ENCODE peak calls at places on chromosomes 4 and X, in six cellular contexts. One of them, this sample, is unnamed.

GRCh38 chrX:136063340-136064079 is 78.3 kb downstream of the SLC9A6 start:
- DNase-seq in foreskin fibroblast: no peak
- DNase-seq in lower lobe of right lung: peak; percentile 49
- DNase-seq in cardiac fibroblast: peak; percentile 64
- DNase-seq in AG10803: no peak
- DNase-seq in HepG2: no peak
- DNase-seq in this sample: no peak

GRCh38 chr4:55865228-55865806 is 11.9 kb downstream of the EXOC1 start:
- DNase-seq in foreskin fibroblast: peak; percentile 42
- DNase-seq in lower lobe of right lung: no peak
- DNase-seq in cardiac fibroblast: peak; percentile 80
- DNase-seq in AG10803: peak; percentile 66
- DNase-seq in HepG2: no peak
- DNase-seq in this sample: no peak

GRCh38 chr4:88382621-88383020 is 4.0 kb downstream of the HERC6 start:
- DNase-seq in foreskin fibroblast: no peak
- DNase-seq in lower lobe of right lung: no peak
- DNase-seq in cardiac fibroblast: peak; percentile 2
- DNase-seq in AG10803: no peak
- DNase-seq in HepG2: no peak
- DNase-seq in this sample: no peak

GRCh38 chr4:40693946-40694345 is 55.8 kb upstream of the NSUN7 start:
- DNase-seq in foreskin fibroblast: no peak
- DNase-seq in lower lobe of right lung: no peak
- DNase-seq in cardiac fibroblast: no peak
- DNase-seq in AG10803: no peak
- DNase-seq in HepG2: no peak
- DNase-seq in this sample: no peak

GRCh38 chr4:164876680-164877324 is at the start of gene APELA:
- DNase-seq in foreskin fibroblast: no peak
- DNase-seq in lower lobe of right lung: no peak
- DNase-seq in cardiac fibroblast: no peak
- DNase-seq in AG10803: peak; percentile 16
- DNase-seq in HepG2: peak; percentile 3
- DNase-seq in this sample: no peak

GRCh38 chrX:97252111-97252510 is 368.4 kb downstream of the RPA4 start:
- DNase-seq in foreskin fibroblast: no peak
- DNase-seq in lower lobe of right lung: no peak
- DNase-seq in cardiac fibroblast: no peak
- DNase-seq in AG10803: no peak
- DNase-seq in HepG2: no peak
- DNase-seq in this sample: no peak

GRCh38 chr4:24984602-24985532 is 45.9 kb downstream of the LGI2 start:
- DNase-seq in foreskin fibroblast: no peak
- DNase-seq in lower lobe of right lung: no peak
- DNase-seq in cardiac fibroblast: no peak
- DNase-seq in AG10803: no peak
- DNase-seq in HepG2: no peak
- DNase-seq in this sample: no peak

GRCh38 chr4:103719320-103720204 is at the start of gene TACR3:
- DNase-seq in foreskin fibroblast: no peak
- DNase-seq in lower lobe of right lung: no peak
- DNase-seq in cardiac fibroblast: no peak
- DNase-seq in AG10803: no peak
- DNase-seq in HepG2: no peak
- DNase-seq in this sample: no peak

GRCh38 chrX:46477435-46477834 is 67.8 kb downstream of the ZNF674 start:
- DNase-seq in foreskin fibroblast: peak; percentile 2
- DNase-seq in lower lobe of right lung: no peak
- DNase-seq in cardiac fibroblast: peak; percentile 39
- DNase-seq in AG10803: no peak
- DNase-seq in HepG2: no peak
- DNase-seq in this sample: no peak

GRCh38 chr4:7792616-7793015 is 147.0 kb downstream of the AFAP1 start:
- DNase-seq in foreskin fibroblast: peak; percentile 32
- DNase-seq in lower lobe of right lung: no peak
- DNase-seq in cardiac fibroblast: peak; percentile 65
- DNase-seq in AG10803: no peak
- DNase-seq in HepG2: no peak
- DNase-seq in this sample: no peak

GRCh38 chr4:152072001-152072485 is 311.2 kb upstream of the GATB start:
- DNase-seq in foreskin fibroblast: no peak
- DNase-seq in lower lobe of right lung: no peak
- DNase-seq in cardiac fibroblast: no peak
- DNase-seq in AG10803: peak; percentile 4
- DNase-seq in HepG2: no peak
- DNase-seq in this sample: no peak

GRCh38 chr4:17492058-17492741 is 19.7 kb downstream of the QDPR start:
- DNase-seq in foreskin fibroblast: no peak
- DNase-seq in lower lobe of right lung: no peak
- DNase-seq in cardiac fibroblast: no peak
- DNase-seq in AG10803: peak; percentile 6
- DNase-seq in HepG2: no peak
- DNase-seq in this sample: peak; percentile 60

GRCh38 chr4:163332526-163333405 is at the start of gene NPY1R:
- DNase-seq in foreskin fibroblast: peak; percentile 65
- DNase-seq in lower lobe of right lung: peak; percentile 67
- DNase-seq in cardiac fibroblast: peak; percentile 84
- DNase-seq in AG10803: peak; percentile 77
- DNase-seq in HepG2: peak; percentile 24
- DNase-seq in this sample: peak; percentile 80

DNA sequence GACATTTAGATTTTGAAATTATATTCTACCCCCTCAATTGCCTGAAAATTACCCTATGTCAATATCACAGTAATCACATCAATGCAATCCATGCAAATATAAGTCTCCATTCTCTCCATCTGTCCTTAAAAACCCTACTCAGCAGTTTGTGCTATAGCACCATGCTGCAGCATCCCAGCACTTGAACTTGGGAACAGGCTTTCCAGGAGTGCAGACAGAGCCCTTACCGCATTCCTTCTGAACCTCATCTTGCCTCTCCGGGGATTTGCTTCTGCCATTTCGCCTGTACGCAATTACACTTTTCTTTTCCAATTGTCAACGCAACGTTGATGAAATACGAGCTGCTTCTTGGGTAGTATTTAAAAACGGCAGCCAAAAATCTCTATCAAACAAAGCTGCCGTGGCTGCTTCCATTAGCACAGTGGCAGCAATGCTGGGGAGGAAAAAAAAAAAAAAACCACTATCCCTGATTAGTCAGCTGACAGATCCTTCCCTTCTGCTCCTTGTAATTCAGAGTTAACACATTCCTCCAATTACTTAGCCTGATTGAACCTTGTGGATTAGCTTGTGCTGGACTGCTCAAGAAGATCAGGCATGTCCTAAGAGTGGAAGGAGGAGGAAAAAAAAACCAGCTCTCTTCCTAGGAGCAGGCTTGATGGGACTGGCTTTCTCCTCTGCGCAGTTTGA is 65.6 kb downstream of the MCF2 start:
- DNase-seq in foreskin fibroblast: no peak
- DNase-seq in lower lobe of right lung: no peak
- DNase-seq in cardiac fibroblast: peak; percentile 1
- DNase-seq in AG10803: peak; percentile 17
- DNase-seq in HepG2: no peak
- DNase-seq in this sample: no peak
- H3K4me3 ChIP-seq in foreskin fibroblast: no peak overlapping the region
- H3K4me3 ChIP-seq in lower lobe of right lung: no peak overlapping the region
- H3K4me3 ChIP-seq in cardiac fibroblast: no peak overlapping the region
- H3K4me3 ChIP-seq in AG10803: no peak overlapping the region
- H3K4me3 ChIP-seq in HepG2: no peak overlapping the region
- H3K4me3 ChIP-seq in this sample: no peak overlapping the region

GRCh38 chr4:186746581-186746980 is 22.9 kb upstream of the FAT1 start:
- DNase-seq in foreskin fibroblast: no peak
- DNase-seq in lower lobe of right lung: no peak
- DNase-seq in cardiac fibroblast: peak; percentile 39
- DNase-seq in AG10803: no peak
- DNase-seq in HepG2: no peak
- DNase-seq in this sample: no peak

GRCh38 chr4:186739317-186739716 is 15.7 kb upstream of the FAT1 start:
- DNase-seq in foreskin fibroblast: no peak
- DNase-seq in lower lobe of right lung: no peak
- DNase-seq in cardiac fibroblast: no peak
- DNase-seq in AG10803: no peak
- DNase-seq in HepG2: no peak
- DNase-seq in this sample: no peak

GRCh38 chr4:186740822-186741221 is 17.2 kb upstream of the FAT1 start:
- DNase-seq in foreskin fibroblast: no peak
- DNase-seq in lower lobe of right lung: no peak
- DNase-seq in cardiac fibroblast: peak; percentile 78
- DNase-seq in AG10803: peak; percentile 44
- DNase-seq in HepG2: no peak
- DNase-seq in this sample: no peak

GRCh38 chr4:186739802-186740434 is 16.3 kb upstream of the FAT1 start:
- DNase-seq in foreskin fibroblast: no peak
- DNase-seq in lower lobe of right lung: no peak
- DNase-seq in cardiac fibroblast: no peak
- DNase-seq in AG10803: no peak
- DNase-seq in HepG2: no peak
- DNase-seq in this sample: no peak

GRCh38 chr4:186743261-186743660 is 19.6 kb upstream of the FAT1 start:
- DNase-seq in foreskin fibroblast: no peak
- DNase-seq in lower lobe of right lung: no peak
- DNase-seq in cardiac fibroblast: no peak
- DNase-seq in AG10803: peak; percentile 25
- DNase-seq in HepG2: no peak
- DNase-seq in this sample: no peak
- H3K4me3 ChIP-seq in foreskin fibroblast: no peak overlapping the region
- H3K4me3 ChIP-seq in lower lobe of right lung: no peak overlapping the region
- H3K4me3 ChIP-seq in cardiac fibroblast: no peak overlapping the region
- H3K4me3 ChIP-seq in AG10803: no peak overlapping the region
- H3K4me3 ChIP-seq in HepG2: no peak overlapping the region
- H3K4me3 ChIP-seq in this sample: no peak overlapping the region

DNA sequence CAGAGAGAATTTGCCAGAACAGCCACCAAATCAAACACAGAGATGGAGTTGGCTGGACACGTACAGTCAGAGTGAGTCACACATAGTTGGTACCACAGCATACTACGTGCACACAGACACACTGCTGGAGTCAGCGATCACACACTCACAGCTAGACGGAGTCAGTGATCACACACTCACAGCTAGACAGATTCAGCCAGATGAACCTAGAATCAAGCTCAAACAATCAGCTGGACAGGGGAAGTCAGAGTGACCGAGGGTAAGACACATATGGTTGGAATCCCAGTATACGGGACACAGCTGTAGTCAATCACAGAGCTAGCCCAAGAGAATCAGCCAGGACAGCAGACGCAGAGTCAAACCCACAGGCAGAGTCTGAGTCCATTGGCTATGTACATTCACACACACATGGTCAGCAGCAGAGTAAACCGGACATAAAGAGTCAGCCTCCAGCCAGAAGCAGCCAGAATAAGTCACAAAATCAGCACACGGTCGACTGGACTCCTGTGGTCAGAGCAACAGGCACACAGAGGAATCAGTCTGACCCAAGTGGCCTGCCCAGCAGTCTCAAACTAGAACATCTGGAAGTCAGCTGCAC is 4.6 kb downstream of the SLC38A5 start:
- DNase-seq in foreskin fibroblast: peak; percentile 92
- DNase-seq in lower lobe of right lung: no peak
- DNase-seq in cardiac fibroblast: peak; percentile 90
- DNase-seq in AG10803: peak; percentile 96
- DNase-seq in HepG2: no peak
- DNase-seq in this sample: no peak
- H3K4me3 ChIP-seq in foreskin fibroblast: peak overlapping the region; percentile 34
- H3K4me3 ChIP-seq in lower lobe of right lung: no peak overlapping the region
- H3K4me3 ChIP-seq in cardiac fibroblast: no peak overlapping the region
- H3K4me3 ChIP-seq in AG10803: peak overlapping the region; percentile 37
- H3K4me3 ChIP-seq in HepG2: no peak overlapping the region
- H3K4me3 ChIP-seq in this sample: peak overlapping the region; percentile 38

GRCh38 chr4:182537031-182537617 is 293.9 kb downstream of the TENM3 start:
- DNase-seq in foreskin fibroblast: no peak
- DNase-seq in lower lobe of right lung: no peak
- DNase-seq in cardiac fibroblast: no peak
- DNase-seq in AG10803: no peak
- DNase-seq in HepG2: no peak
- DNase-seq in this sample: no peak
- H3K4me3 ChIP-seq in foreskin fibroblast: no peak overlapping the region
- H3K4me3 ChIP-seq in lower lobe of right lung: no peak overlapping the region
- H3K4me3 ChIP-seq in cardiac fibroblast: no peak overlapping the region
- H3K4me3 ChIP-seq in AG10803: no peak overlapping the region
- H3K4me3 ChIP-seq in HepG2: no peak overlapping the region
- H3K4me3 ChIP-seq in this sample: no peak overlapping the region

DNA sequence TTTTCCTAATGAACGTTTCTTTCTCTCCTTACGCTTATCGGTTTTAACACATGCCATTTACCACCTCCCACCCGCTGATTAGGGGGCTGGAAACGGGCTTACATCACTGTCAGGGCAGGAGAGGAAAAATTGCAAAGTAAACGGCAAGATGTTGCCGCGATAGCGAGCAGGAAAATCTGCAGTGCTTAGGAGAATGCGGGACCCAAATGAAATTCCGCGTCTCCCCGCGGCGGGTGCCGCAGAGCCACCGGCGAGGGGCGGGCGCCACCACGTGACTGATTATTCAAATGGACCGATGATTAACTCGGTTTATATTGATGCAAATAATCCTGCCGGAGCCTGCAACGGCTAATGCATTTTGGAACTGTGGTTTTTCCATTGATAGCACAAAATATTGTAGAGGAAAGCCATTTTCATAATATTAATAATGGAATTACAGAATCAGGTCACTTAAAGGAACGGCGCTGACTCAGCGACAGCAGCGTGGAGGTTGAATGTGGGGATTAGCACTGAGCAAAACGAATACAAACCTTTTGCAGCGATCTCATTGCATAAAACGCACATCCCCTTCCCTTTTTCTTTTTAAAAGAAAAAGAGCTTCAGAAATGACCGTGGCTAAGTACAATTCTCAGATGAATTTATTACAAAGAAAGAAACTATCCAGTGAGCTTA is 224.2 kb downstream of the STIM2 start:
- DNase-seq in foreskin fibroblast: peak; percentile 4
- DNase-seq in lower lobe of right lung: peak; percentile 53
- DNase-seq in cardiac fibroblast: peak; percentile 17
- DNase-seq in AG10803: no peak
- DNase-seq in HepG2: no peak
- DNase-seq in this sample: no peak
- H3K4me3 ChIP-seq in foreskin fibroblast: peak overlapping the region; percentile 41
- H3K4me3 ChIP-seq in lower lobe of right lung: peak overlapping the region; percentile 46
- H3K4me3 ChIP-seq in cardiac fibroblast: peak overlapping the region; percentile 13
- H3K4me3 ChIP-seq in AG10803: no peak overlapping the region
- H3K4me3 ChIP-seq in HepG2: no peak overlapping the region
- H3K4me3 ChIP-seq in this sample: no peak overlapping the region

DNA sequence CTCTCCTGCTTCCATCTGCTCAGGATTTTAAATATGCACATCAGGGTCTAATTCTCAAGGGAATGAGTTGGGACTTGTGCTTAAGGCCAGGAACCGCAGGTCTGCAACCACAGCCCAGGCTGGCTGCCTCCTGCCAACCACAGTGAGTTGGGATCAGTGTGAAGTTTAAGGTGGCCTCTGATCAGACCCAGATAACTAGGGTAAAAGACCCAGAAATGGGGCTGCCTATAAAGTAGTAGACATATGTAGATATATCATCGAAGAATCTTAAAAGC is 133.8 kb downstream of the ATG4A start:
- DNase-seq in foreskin fibroblast: no peak
- DNase-seq in lower lobe of right lung: no peak
- DNase-seq in cardiac fibroblast: no peak
- DNase-seq in AG10803: no peak
- DNase-seq in HepG2: no peak
- DNase-seq in this sample: no peak
- H3K4me3 ChIP-seq in foreskin fibroblast: no peak overlapping the region
- H3K4me3 ChIP-seq in lower lobe of right lung: no peak overlapping the region
- H3K4me3 ChIP-seq in cardiac fibroblast: no peak overlapping the region
- H3K4me3 ChIP-seq in AG10803: no peak overlapping the region
- H3K4me3 ChIP-seq in HepG2: no peak overlapping the region
- H3K4me3 ChIP-seq in this sample: no peak overlapping the region